ENCODE peak calls at places on chromosomes 2 and 18, in five cellular contexts. One of them, this sample, is unnamed.

GRCh38 chr2:11250400-11251277 is 93.8 kb downstream of the ROCK2 start:
- DNase-seq in ACHN: no peak
- DNase-seq in GM03348: peak
- DNase-seq in stimulated activated CD8-positive, alpha-beta memory T cell treated with anti-CD3 and anti-CD28 coated beads, Interleukin-2, amount 100 ng/mL, for 48 hours: no peak
- DNase-seq in adipocyte: no peak
- DNase-seq in this sample: no peak

GRCh38 chr2:85448840-85449588 is 30.5 kb downstream of the SH2D6 start:
- DNase-seq in ACHN: no peak
- DNase-seq in GM03348: no peak
- DNase-seq in stimulated activated CD8-positive, alpha-beta memory T cell treated with anti-CD3 and anti-CD28 coated beads, Interleukin-2, amount 100 ng/mL, for 48 hours: no peak
- DNase-seq in adipocyte: no peak
- DNase-seq in this sample: no peak

GRCh38 chr2:148582679-148583511 is 61.7 kb upstream of the EPC2 start:
- DNase-seq in ACHN: peak
- DNase-seq in GM03348: peak
- DNase-seq in stimulated activated CD8-positive, alpha-beta memory T cell treated with anti-CD3 and anti-CD28 coated beads, Interleukin-2, amount 100 ng/mL, for 48 hours: no peak
- DNase-seq in adipocyte: peak
- DNase-seq in this sample: peak

GRCh38 chr2:123913266-123913810 is 111.7 kb upstream of the CNTNAP5 start:
- DNase-seq in ACHN: no peak
- DNase-seq in GM03348: no peak
- DNase-seq in stimulated activated CD8-positive, alpha-beta memory T cell treated with anti-CD3 and anti-CD28 coated beads, Interleukin-2, amount 100 ng/mL, for 48 hours: no peak
- DNase-seq in adipocyte: no peak
- DNase-seq in this sample: no peak

GRCh38 chr2:26325851-26326250 is 20.1 kb upstream of the SELENOI start:
- DNase-seq in ACHN: no peak
- DNase-seq in GM03348: no peak
- DNase-seq in stimulated activated CD8-positive, alpha-beta memory T cell treated with anti-CD3 and anti-CD28 coated beads, Interleukin-2, amount 100 ng/mL, for 48 hours: no peak
- DNase-seq in adipocyte: no peak
- DNase-seq in this sample: no peak

GRCh38 chr2:16224298-16225045 is 284.1 kb downstream of the MYCN start:
- DNase-seq in ACHN: no peak
- DNase-seq in GM03348: no peak
- DNase-seq in stimulated activated CD8-positive, alpha-beta memory T cell treated with anti-CD3 and anti-CD28 coated beads, Interleukin-2, amount 100 ng/mL, for 48 hours: no peak
- DNase-seq in adipocyte: no peak
- DNase-seq in this sample: no peak

GRCh38 chr2:214808481-214808931 is 977 bp downstream of the BARD1 start:
- DNase-seq in ACHN: peak
- DNase-seq in GM03348: no peak
- DNase-seq in stimulated activated CD8-positive, alpha-beta memory T cell treated with anti-CD3 and anti-CD28 coated beads, Interleukin-2, amount 100 ng/mL, for 48 hours: no peak
- DNase-seq in adipocyte: peak
- DNase-seq in this sample: no peak

GRCh38 chr18:73235491-73235890 is 367.7 kb upstream of the NETO1 start:
- DNase-seq in ACHN: peak
- DNase-seq in GM03348: peak
- DNase-seq in stimulated activated CD8-positive, alpha-beta memory T cell treated with anti-CD3 and anti-CD28 coated beads, Interleukin-2, amount 100 ng/mL, for 48 hours: no peak
- DNase-seq in adipocyte: peak
- DNase-seq in this sample: peak

GRCh38 chr18:3207565-3207964 is 12.2 kb downstream of the MYOM1 start:
- DNase-seq in ACHN: peak
- DNase-seq in GM03348: no peak
- DNase-seq in stimulated activated CD8-positive, alpha-beta memory T cell treated with anti-CD3 and anti-CD28 coated beads, Interleukin-2, amount 100 ng/mL, for 48 hours: no peak
- DNase-seq in adipocyte: no peak
- DNase-seq in this sample: peak

GRCh38 chr18:57025525-57025924 is 121.4 kb upstream of the BOD1L2 start:
- DNase-seq in ACHN: no peak
- DNase-seq in GM03348: no peak
- DNase-seq in stimulated activated CD8-positive, alpha-beta memory T cell treated with anti-CD3 and anti-CD28 coated beads, Interleukin-2, amount 100 ng/mL, for 48 hours: no peak
- DNase-seq in adipocyte: no peak
- DNase-seq in this sample: no peak

GRCh38 chr18:22983175-22983574 is 50.0 kb downstream of the RBBP8 start:
- DNase-seq in ACHN: peak
- DNase-seq in GM03348: peak
- DNase-seq in stimulated activated CD8-positive, alpha-beta memory T cell treated with anti-CD3 and anti-CD28 coated beads, Interleukin-2, amount 100 ng/mL, for 48 hours: no peak
- DNase-seq in adipocyte: peak
- DNase-seq in this sample: peak

This sample was measured in HTR-8/SVneo.